ENCODE peak calls at places on chromosomes 5 and 9, in seven cellular contexts. O is SK-N-SH, P is GM23248, S is PC-3, Q is GM23338, L is MM.1S, X is neural progenitor cell. D is an unnamed sample. For H4K20me1 and H3F3A, the result is how much of the 10 kb centered on the place peaks cover.

GRCh38 chr5:69136296-69136695 is 30.7 kb upstream of the CCNB1 start:
- DNase-seq in S (no peak), Q (no peak), X (no peak), O (no peak), P (no peak), L (no peak), D (peak)

GRCh38 chr9:81635526-81636279 is 53.6 kb downstream of the TLE1 start:
- DNase-seq in O (no peak), P (peak), X (no peak), S (no peak), L (no peak), Q (no peak), D (no peak)

GRCh38 chr5:138961221-138961620 is 86.1 kb upstream of the LRRTM2 start:
- DNase-seq in O (no peak), X (no peak), S (no peak), L (no peak), Q (no peak), P (no peak), D (no peak)

GRCh38 chr5:38249286-38249685 is 9.1 kb upstream of the EGFLAM start:
- DNase-seq in L (no peak), Q (no peak), O (no peak), S (no peak), X (no peak), P (peak), D (no peak)

GRCh38 chr9:113879906-113880305 is 3.8 kb downstream of the ZNF618 start:
- DNase-seq in Q (no peak), P (no peak), L (no peak), S (no peak), O (no peak), X (no peak), D (no peak)

GRCh38 chr9:2055203-2055658 is 40.1 kb downstream of the SMARCA2 start:
- DNase-seq in L (no peak), S (peak), Q (no peak), O (no peak), P (peak), X (no peak), D (no peak)

GRCh38 chr5:8457187-8458037 is 588.5 kb downstream of the MTRR start:
- DNase-seq in Q (peak), L (no peak), P (peak), S (no peak), X (no peak), O (peak), D (peak)

GRCh38 chr5:135833521-135833920 is 942 bp upstream of the SLC25A48 start:
- DNase-seq in P (no peak), X (no peak), L (no peak), S (no peak), Q (no peak), O (no peak), D (no peak)

GRCh38 chr5:15959560-15960164 is 219.9 kb downstream of the MARCHF11 start:
- DNase-seq in S (no peak), Q (no peak), P (no peak), O (peak), X (no peak), L (no peak), D (no peak)

GRCh38 chr5:92002875-92003274 is 619.8 kb upstream of the ARRDC3 start:
- DNase-seq in X (no peak), O (no peak), Q (no peak), P (peak), L (no peak), S (no peak), D (no peak)

GRCh38 chr9:134395727-134396257 is 69.5 kb downstream of the RXRA start:
- DNase-seq in Q (no peak), O (no peak), L (no peak), P (no peak), X (no peak), S (no peak), D (no peak)

GRCh38 chr9:89919171-89919681 is 314.4 kb downstream of the GADD45G start:
- DNase-seq in S (no peak), O (no peak), P (no peak), Q (peak), X (peak), L (peak), D (no peak)

GRCh38 chr5:81486711-81487110 is 92.8 kb upstream of the ACOT12 start:
- DNase-seq in P (peak), Q (peak), X (no peak), O (peak), L (no peak), S (no peak), D (no peak)

GRCh38 chr9:136865768-136866103 is 372 bp downstream of the EDF1 start:
- DNase-seq in O (peak), L (no peak), Q (peak), S (no peak), X (no peak), P (peak), D (no peak)

GRCh38 chr5:124906339-124907097 is 160.1 kb upstream of the ZNF608 start:
- DNase-seq in P (peak), Q (peak), L (peak), X (peak), O (peak), S (peak), D (no peak)

GRCh38 chr5:150142800-150143724 is 12.6 kb downstream of the PDGFRB start:
- DNase-seq in Q (no peak), O (peak), L (no peak), S (peak), P (peak), X (no peak), D (peak)

GRCh38 chr5:68673451-68674180 is 420.2 kb upstream of the SLC30A5 start:
- DNase-seq in S (no peak), L (no peak), Q (no peak), O (no peak), P (no peak), X (no peak), D (no peak)

GRCh38 chr9:21661626-21662025 is 140.8 kb upstream of the MTAP start:
- DNase-seq in P (peak), O (no peak), X (no peak), Q (no peak), L (no peak), S (no peak), D (no peak)

GRCh38 chr9:92534199-92535159 is 1.3 kb downstream of the ECM2 start:
- DNase-seq in X (peak), Q (no peak), L (peak), S (no peak), O (no peak), P (peak), D (no peak)

GRCh38 chr5:72015103-72015548 is 92.1 kb upstream of the MAP1B start:
- DNase-seq in X (no peak), O (peak), Q (no peak), S (peak), P (peak), L (no peak), D (peak)

GRCh38 chr5:90967851-90968250 is 409.3 kb downstream of the ADGRV1 start:
- DNase-seq in L (no peak), O (no peak), Q (no peak), P (no peak), S (no peak), X (no peak), D (no peak)

GRCh38 chr5:97164846-97165245 is 18.2 kb downstream of the RIOK2 start:
- DNase-seq in Q (no peak), O (no peak), L (no peak), S (no peak), P (peak), X (no peak), D (no peak)

GRCh38 chr5:149697001-149697400 is 33.1 kb upstream of the PPARGC1B start:
- DNase-seq in L (no peak), O (no peak), S (peak), X (no peak), Q (no peak), P (peak), D (peak)

GRCh38 chr9:127724012-127724411 is 8.1 kb downstream of the TTC16 start:
- DNase-seq in Q (peak), O (no peak), P (no peak), X (no peak), L (no peak), S (no peak), D (no peak)

GRCh38 chr9:2559212-2560152 is 62.1 kb upstream of the VLDLR start:
- DNase-seq in S (peak), X (no peak), L (no peak), P (peak), O (peak), Q (peak), D (peak)

GRCh38 chr5:61306531-61307195 is 25.4 kb upstream of the ZSWIM6 start:
- DNase-seq in S (no peak), L (peak), O (no peak), P (peak), X (no peak), Q (no peak), D (peak)

GRCh38 chr9:124248066-124248465 is 9.7 kb upstream of the NEK6 start:
- DNase-seq in P (no peak), L (no peak), Q (no peak), O (no peak), S (no peak), X (no peak), D (no peak)

GRCh38 chr5:168064457-168064856 is 227.0 kb upstream of the WWC1 start:
- DNase-seq in Q (no peak), L (no peak), S (no peak), X (no peak), O (no peak), P (no peak), D (no peak)

GRCh38 chr5:178356459-178356872 is 123.9 kb upstream of the PHYKPL start:
- DNase-seq in L (no peak), S (no peak), P (no peak), Q (peak), X (peak), O (peak), D (no peak)

GRCh38 chr9:93496285-93496684 is 42.9 kb upstream of the FAM120AOS start:
- DNase-seq in S (no peak), O (no peak), X (no peak), P (peak), Q (no peak), L (no peak), D (no peak)

GRCh38 chr5:52783226-52783959 is 4.3 kb upstream of the ITGA1 start:
- DNase-seq in P (peak), Q (no peak), O (no peak), L (no peak), S (peak), X (no peak), D (no peak)

GRCh38 chr9:2242778-2243395 is 227.7 kb downstream of the SMARCA2 start:
- DNase-seq in P (peak), L (no peak), S (no peak), O (no peak), X (peak), Q (peak), D (no peak)

GRCh38 chr5:149654282-149654681 is 73.0 kb downstream of the ARHGEF37 start:
- DNase-seq in S (no peak), P (no peak), Q (no peak), O (no peak), X (peak), L (no peak), D (no peak)

GRCh38 chr9:134671341-134672113 is 29.9 kb downstream of the COL5A1 start:
- DNase-seq in O (no peak), Q (no peak), X (no peak), P (peak), L (no peak), S (no peak), D (no peak)

GRCh38 chr9:121326130-121326838 is 43.8 kb downstream of the STOM start:
- DNase-seq in O (no peak), L (no peak), P (peak), Q (peak), X (peak), S (peak), D (peak)

GRCh38 chr9:10371824-10372223 is 241.0 kb downstream of the PTPRD start:
- DNase-seq in P (no peak), Q (peak), S (no peak), O (no peak), X (peak), L (no peak), D (no peak)

GRCh38 chr5:51657340-51658240 is 274.3 kb downstream of the ISL1 start:
- DNase-seq in Q (no peak), S (peak), X (no peak), P (no peak), O (no peak), L (no peak), D (no peak)

GRCh38 chr9:126232461-126232860 is 94.2 kb upstream of the MVB12B start:
- DNase-seq in Q (no peak), O (peak), X (no peak), L (no peak), S (peak), P (peak), D (no peak)

GRCh38 chr9:126234681-126235349 is 91.8 kb upstream of the MVB12B start:
- DNase-seq in Q (no peak), X (no peak), O (peak), S (no peak), P (no peak), L (no peak), D (no peak)

GRCh38 chr9:126233913-126234525 is 92.6 kb upstream of the MVB12B start:
- DNase-seq in L (no peak), Q (no peak), S (no peak), X (no peak), P (no peak), O (no peak), D (no peak)

GRCh38 chr9:126235350-126235740 is 91.3 kb upstream of the MVB12B start:
- DNase-seq in Q (no peak), P (no peak), O (peak), X (no peak), S (no peak), L (no peak), D (no peak)

GRCh38 chr9:126233175-126233574 is 93.5 kb upstream of the MVB12B start:
- DNase-seq in S (no peak), O (peak), X (no peak), P (no peak), L (no peak), Q (no peak), D (no peak)
- H4K20me1 ChIP-seq in S (under half), O (under half), X (under half), P (under half), L (under half), Q (under half), D (under half)

GRCh38 chr5:113526421-113526820 is 12.9 kb downstream of the YTHDC2 start:
- DNase-seq in Q (peak), X (peak), S (no peak), L (no peak), O (no peak), P (peak), D (no peak)

GRCh38 chr5:113527746-113528145 is 14.3 kb downstream of the YTHDC2 start:
- DNase-seq in X (no peak), P (no peak), S (no peak), L (no peak), O (no peak), Q (no peak), D (no peak)

GRCh38 chr5:113523168-113523567 is 9.7 kb downstream of the YTHDC2 start:
- DNase-seq in O (no peak), X (no peak), Q (no peak), L (no peak), S (no peak), P (no peak), D (no peak)

GRCh38 chr5:113520899-113521298 is 7.4 kb downstream of the YTHDC2 start:
- DNase-seq in X (no peak), Q (no peak), S (no peak), P (no peak), L (no peak), O (no peak), D (no peak)

DNA sequence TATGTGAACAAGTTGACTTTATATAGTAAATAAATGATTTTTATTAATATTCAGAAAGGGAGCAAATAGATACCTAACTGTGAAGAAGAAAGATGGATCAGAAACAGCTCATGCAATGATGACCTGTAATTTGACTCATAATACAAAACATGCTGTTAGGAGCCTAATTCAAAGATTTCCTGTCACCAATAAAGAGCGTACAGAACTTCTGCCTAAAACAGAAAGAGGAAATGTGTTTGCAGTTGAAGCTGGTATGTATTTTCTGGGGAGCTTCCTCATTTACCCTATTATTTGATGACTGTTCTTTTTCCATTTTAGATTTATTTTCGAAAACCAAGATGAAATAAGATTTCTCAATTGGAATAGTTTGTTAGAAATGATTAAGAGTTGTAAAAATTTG is 11.4 kb downstream of the YTHDC2 start:
- DNase-seq in P (peak), L (peak), O (no peak), Q (no peak), S (no peak), X (no peak), D (no peak)
- H3K4me3 ChIP-seq in P (no peak), L (no peak), O (no peak), Q (no peak), S (no peak), X (no peak), D (no peak)

DNA sequence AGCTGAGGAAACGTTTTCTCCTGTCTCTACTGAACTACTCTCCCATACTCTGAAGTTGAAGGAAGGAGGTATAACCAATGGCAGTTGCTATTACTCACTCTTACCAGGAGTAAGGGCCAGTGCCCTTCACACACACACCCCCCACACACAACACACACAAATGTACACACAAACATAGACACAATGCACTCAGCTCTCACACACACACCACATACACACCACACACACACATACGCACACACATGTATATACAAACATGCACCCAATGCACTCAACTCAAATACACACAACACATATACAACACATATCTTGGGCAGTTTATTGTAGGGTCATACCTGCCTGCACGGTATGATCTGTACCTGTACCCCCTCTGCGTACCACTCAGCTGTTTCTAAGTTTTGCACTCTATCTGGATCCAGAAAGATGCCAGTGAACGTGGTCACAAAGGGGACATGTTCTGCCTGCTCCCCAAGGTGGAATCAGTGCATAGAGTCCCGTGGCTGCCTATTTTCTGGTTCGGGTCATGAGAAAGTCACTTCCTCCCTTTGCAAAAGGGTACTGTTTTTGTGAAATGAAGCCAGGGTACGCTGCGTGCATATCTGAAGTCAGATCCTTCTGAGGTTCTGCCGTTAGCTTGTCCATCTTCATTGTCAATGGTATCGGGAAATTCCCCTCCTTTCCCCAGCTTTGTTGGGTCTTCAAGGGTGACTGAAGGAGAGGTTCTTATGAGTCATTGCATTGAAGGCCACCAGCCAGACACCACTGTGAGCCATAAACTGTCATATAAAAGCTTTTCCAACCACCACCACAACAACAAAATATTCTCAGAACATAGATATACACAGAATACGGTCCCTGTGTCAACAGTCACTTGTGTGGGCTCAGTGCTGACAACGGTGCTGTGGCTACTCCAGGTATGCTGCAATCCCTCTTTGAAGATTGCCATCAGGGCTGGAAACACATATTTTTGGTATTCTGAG is 131.9 kb downstream of the UGCG start:
- DNase-seq in S (peak), O (no peak), Q (no peak), X (no peak), L (no peak), P (no peak), D (no peak)
- H3F3A ChIP-seq in S (under half), O (under half), Q (under half), X (under half), L (under half), P (under half), D (under half)

DNA sequence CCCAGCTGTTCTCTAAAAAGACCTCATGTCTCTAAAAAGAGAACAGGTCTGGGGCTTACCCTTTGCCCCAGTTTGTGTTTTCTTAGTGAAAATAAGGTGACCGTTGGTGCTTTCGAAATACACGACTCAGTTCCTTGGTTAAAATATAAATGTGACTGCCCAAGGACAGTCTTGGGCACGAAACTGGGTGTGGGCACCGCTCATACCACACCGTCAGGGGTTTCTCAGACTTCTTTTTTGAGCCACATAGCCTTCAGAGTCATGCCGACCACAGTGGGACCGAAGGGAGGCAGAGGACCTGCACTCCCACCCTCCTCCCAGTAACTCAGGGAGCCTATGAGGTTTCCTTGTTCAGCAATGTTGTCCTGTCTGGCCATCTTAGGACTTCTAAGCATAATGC is 6.5 kb downstream of the SNX18 start:
- DNase-seq in Q (no peak), L (peak), P (no peak), O (no peak), X (no peak), S (no peak), D (no peak)
- H4K20me1 ChIP-seq in Q (under half), L (under half), P (under half), O (under half), X (under half), S (under half), D (under half)

DNA sequence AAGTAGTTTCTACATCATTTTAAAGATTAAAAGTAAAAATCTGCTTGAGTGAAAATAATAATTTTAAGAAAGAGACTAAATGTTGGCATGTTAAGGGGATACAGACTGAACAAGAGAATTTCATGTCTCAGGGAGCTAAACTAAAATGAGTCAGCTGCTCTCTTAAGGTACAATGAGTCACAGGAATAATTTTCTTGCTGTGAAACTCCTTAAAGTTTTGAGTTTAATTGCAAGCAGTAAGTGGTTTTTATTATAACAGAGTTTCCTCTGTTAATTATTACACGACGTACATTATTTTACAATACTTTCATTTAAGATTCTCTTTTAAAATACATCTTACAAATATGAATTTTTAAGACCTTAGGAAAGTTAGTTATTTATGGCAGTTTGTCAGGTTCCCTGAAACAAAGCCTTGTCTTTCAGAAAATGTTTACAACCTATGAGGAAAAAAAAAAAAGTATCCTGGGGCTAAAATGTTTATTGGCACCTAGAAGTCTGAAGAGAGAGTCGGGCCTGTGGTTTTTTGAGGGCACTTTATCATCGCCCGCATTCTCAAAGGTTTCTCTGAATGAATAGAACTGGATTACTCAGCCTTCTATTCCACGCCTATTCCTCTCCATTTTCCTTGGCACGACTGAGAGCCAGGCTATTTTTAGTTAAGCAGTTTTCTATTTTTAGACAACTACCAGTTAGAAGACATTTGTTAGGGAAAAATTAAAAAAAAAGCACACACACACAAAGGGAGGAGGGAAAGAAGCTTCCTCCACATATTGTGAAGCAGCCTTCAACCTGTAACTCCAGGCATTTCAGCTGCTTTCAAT is 97.4 kb downstream of the MEF2C start:
- DNase-seq in X (peak), O (no peak), L (no peak), S (peak), P (peak), Q (peak), D (peak)
- H3K4me3 ChIP-seq in X (no peak), O (peak), L (no peak), S (peak), P (peak), Q (no peak), D (peak)

D was measured in PC-9.